ENCODE peak calls at places on chromosome 1, in four cellular contexts. A is NCI-H510A, K is pancreas, H is A673. B is an unnamed sample.

GRCh38 chr1:89576016-89576415 is 51.4 kb downstream of the LRRC8B start:
- DNase-seq in H (peak), A (no peak), K (no peak), B (no peak)

GRCh38 chr1:244011251-244011650 is 39.8 kb upstream of the ZBTB18 start:
- DNase-seq in K (no peak), A (no peak), H (no peak), B (no peak)

GRCh38 chr1:45792744-45793143 is 10.7 kb upstream of the MAST2 start:
- DNase-seq in K (no peak), H (no peak), A (no peak), B (no peak)

GRCh38 chr1:181783208-181783607 is 278.3 kb downstream of the ZNF648 start:
- DNase-seq in H (no peak), K (no peak), A (no peak), B (no peak)

GRCh38 chr1:72567511-72567910 is 285.2 kb upstream of the NEGR1 start:
- DNase-seq in A (no peak), H (peak), K (no peak), B (no peak)

GRCh38 chr1:88655685-88656299 is 28.3 kb upstream of the PKN2 start:
- DNase-seq in A (no peak), H (peak), K (no peak), B (peak)

GRCh38 chr1:999797-1000356 is at the start of gene HES4:
- DNase-seq in H (peak), K (peak), A (peak), B (peak)

GRCh38 chr1:47224676-47225399 is 7.2 kb downstream of the TAL1 start:
- DNase-seq in A (no peak), K (no peak), H (no peak), B (no peak)

B was measured in HCT116.